ENCODE peak calls at places on chromosomes 11 and 22, in five cellular contexts. N is A549, G is WTC11, S is HepG2, L is K562. E is an unnamed sample.

GRCh38 chr22:47632646-47633045 is 870.2 kb downstream of the TBC1D22A start:
- DNase-seq in S (no peak), G (no peak), L (no peak), N (no peak), E (no peak)

GRCh38 chr11:9657531-9657930 is 6.3 kb upstream of the SWAP70 start:
- DNase-seq in L (no peak), S (no peak), G (no peak), N (no peak), E (no peak)

GRCh38 chr22:42990131-42990838 is 24.7 kb downstream of the PACSIN2 start:
- DNase-seq in S (peak), G (no peak), N (peak), L (no peak), E (no peak)

GRCh38 chr11:121366970-121367369 is 74.4 kb downstream of the SC5D start:
- DNase-seq in N (no peak), S (no peak), L (no peak), G (no peak), E (no peak)

GRCh38 chr11:112455791-112456190 is 195.1 kb upstream of the PLET1 start:
- DNase-seq in N (no peak), G (no peak), S (no peak), L (no peak), E (no peak)

GRCh38 chr11:45082744-45083543 is 63.5 kb upstream of the PRDM11 start:
- DNase-seq in G (no peak), L (no peak), S (no peak), N (no peak), E (no peak)

GRCh38 chr22:39994566-39995345 is at the start of gene FAM83F:
- DNase-seq in G (peak), L (peak), N (no peak), S (no peak), E (no peak)

GRCh38 chr22:41288245-41288946 is 2.4 kb upstream of the RANGAP1 start:
- DNase-seq in G (no peak), L (no peak), S (peak), N (peak), E (no peak)

GRCh38 chr11:47105541-47105940 is 71.1 kb downstream of the ARFGAP2 start:
- DNase-seq in G (no peak), S (no peak), N (no peak), L (no peak), E (no peak)

GRCh38 chr22:22789922-22790845 is 97.4 kb upstream of the IGLL5 start:
- DNase-seq in L (no peak), G (no peak), N (no peak), S (no peak), E (no peak)

GRCh38 chr11:10906521-10906920 is 48.7 kb upstream of the ZBED5 start:
- DNase-seq in N (no peak), G (no peak), S (no peak), L (no peak), E (no peak)

GRCh38 chr11:65615950-65616574 is 486 bp downstream of the PCNX3 start:
- DNase-seq in G (peak), L (peak), S (peak), N (peak), E (no peak)

GRCh38 chr11:112584674-112585073 is 324.0 kb upstream of the PLET1 start:
- DNase-seq in S (no peak), L (no peak), G (peak), N (no peak), E (no peak)

GRCh38 chr11:120013325-120014250 is 124.3 kb downstream of the TRIM29 start:
- DNase-seq in G (peak), N (peak), L (peak), S (peak), E (no peak)

GRCh38 chr11:6611092-6612007 is 666 bp downstream of the TAF10 start:
- DNase-seq in N (no peak), L (no peak), S (no peak), G (peak), E (no peak)

GRCh38 chr11:63682045-63682915 is 980 bp downstream of the RTN3 start:
- DNase-seq in S (peak), N (peak), G (no peak), L (peak), E (no peak)

GRCh38 chr22:37090920-37091688 is 18.4 kb downstream of the TMPRSS6 start:
- DNase-seq in N (no peak), G (no peak), S (no peak), L (no peak), E (no peak)

DNA sequence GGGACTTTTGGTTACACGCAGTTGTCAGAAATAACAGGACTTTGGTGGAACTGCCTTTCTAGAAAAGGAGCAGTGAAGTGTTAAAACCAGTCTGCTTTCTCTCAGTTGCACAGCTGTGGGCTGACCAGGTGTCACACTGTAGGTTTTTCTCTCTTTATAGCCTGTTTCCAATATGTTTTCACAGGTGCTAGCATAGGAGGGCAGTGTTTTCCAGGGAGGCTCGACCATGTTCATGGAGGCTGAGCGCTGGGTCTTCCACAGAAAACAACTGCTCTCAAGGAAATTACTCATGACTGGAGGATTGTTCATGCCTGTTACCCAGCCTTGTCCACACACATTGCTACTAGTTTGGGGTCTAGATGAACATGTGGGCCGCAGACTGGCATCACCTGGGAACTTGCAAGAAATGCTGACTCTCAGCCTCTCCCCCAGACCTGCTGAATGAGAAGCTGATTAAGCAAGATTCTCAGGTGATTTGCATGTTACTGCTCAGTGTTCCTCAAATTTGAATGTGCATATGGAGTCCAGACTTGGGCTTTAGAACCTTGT is 157.7 kb downstream of the MAML2 start:
- DNase-seq in N (no peak), S (no peak), G (no peak), L (no peak), E (peak)
- TF ChIP-seq ESRRA in N (no peak), S (no peak), G (no peak), L (no peak), E (no peak)

DNA sequence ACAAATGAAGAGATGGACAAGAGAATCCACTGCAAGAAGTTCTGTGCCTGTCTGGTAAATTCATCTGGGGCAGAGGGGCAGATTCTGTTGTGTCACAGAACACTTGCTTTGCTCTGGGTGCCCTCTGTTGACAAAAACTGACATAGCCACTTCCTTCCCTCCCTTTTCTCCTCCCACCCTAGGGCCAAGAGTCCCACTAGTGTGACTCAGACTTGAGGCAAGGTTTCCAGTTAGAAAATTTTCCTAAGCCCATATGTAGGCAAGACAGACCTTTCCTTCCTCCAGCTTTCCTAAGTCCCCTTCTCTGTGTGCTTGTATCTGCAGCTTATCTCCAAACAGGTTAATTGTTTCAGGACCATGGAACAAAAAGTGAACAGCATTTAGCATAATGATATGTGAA is 106.8 kb downstream of the RBFOX2 start:
- DNase-seq in S (peak), L (peak), N (peak), G (peak), E (peak)
- TF ChIP-seq ESRRA in S (no peak), L (no peak), N (no peak), G (no peak), E (no peak)

DNA sequence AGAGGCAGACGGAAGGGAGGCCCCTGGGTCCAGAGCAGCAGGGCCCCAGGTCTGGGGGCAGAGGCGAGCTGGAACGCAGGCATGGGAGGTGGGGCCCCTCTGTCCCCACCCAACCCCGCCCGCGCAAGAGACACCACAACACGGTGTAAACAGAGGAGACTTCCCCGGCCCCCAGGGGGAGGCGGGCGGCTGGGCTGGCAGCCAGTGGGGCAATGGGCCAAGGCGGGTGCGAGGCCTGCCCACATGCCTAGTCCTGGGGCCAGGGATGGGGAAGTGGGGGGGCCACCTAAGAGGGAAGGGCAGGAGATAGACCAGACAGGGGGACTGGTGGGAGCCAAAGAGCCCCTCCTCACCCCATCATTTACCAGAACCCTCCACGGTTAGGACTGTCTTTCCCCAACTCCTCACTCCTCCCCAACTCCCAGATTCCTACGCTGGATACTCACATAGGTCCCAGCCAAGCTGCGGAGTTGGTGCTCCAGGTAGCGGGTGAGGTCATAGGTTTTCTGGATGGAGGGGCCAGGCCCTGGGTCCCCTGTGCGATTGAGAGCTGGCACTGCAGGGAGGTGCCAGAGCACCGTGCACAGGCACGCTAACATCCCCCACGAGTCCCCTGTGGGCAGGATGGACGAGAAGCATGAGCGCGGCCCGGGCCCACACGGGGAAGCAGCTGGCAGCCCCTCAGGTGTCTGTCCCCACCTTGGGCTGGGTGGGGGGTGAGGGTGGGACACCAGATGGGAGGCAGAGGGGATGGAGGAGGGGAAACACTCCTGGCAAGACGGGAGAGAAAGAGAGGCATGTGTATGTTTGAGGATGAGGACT is 6.2 kb downstream of the CLCF1 start:
- DNase-seq in G (no peak), S (no peak), N (no peak), L (peak), E (no peak)
- TF ChIP-seq ESRRA in G (no peak), S (no peak), N (no peak), L (no peak), E (no peak)

GRCh38 chr11:88068848-88069554 is 106.2 kb downstream of the RAB38 start:
- DNase-seq in L (no peak), S (no peak), N (no peak), G (no peak), E (no peak)
- TF ChIP-seq ESRRA in L (no peak), S (no peak), N (no peak), G (no peak), E (no peak)

GRCh38 chr11:123560001-123560400 is 94.4 kb downstream of the SCN3B start:
- DNase-seq in N (no peak), G (no peak), S (no peak), L (no peak), E (no peak)
- TF ChIP-seq ESRRA in N (no peak), G (no peak), S (no peak), L (no peak), E (no peak)

GRCh38 chr11:29280452-29280851 is 736.4 kb downstream of the KCNA4 start:
- DNase-seq in S (no peak), L (no peak), N (no peak), G (no peak), E (no peak)
- TF ChIP-seq ESRRA in S (no peak), L (no peak), N (no peak), G (no peak), E (no peak)